ENCODE peak calls at places on chromosomes 13 and 19, in six cellular contexts. K is endothelial cell of umbilical vein, U is A549, S is stomach, N is lower leg skin, W is breast epithelium. D is an unnamed sample.

GRCh38 chr19:53853707-53854106 is 14.0 kb upstream of the MYADM start:
- DNase-seq in N (no peak), W (no peak), U (no peak), K (no peak), S (no peak), D (no peak)

GRCh38 chr13:52921194-52921593 is 72.8 kb upstream of the PCDH8 start:
- DNase-seq in K (no peak), N (no peak), U (no peak), S (no peak), W (no peak), D (no peak)

GRCh38 chr13:20945952-20946383 is 43.4 kb upstream of the XPO4 start:
- DNase-seq in S (no peak), N (peak), U (no peak), W (no peak), K (peak), D (no peak)

GRCh38 chr19:43437712-43438111 is 23.0 kb downstream of the TEX101 start:
- DNase-seq in W (no peak), S (no peak), U (no peak), N (no peak), K (no peak), D (no peak)

GRCh38 chr19:13150187-13150918 is at the start of the genes IER2 and STX10:
- DNase-seq in K (peak), S (peak), W (peak), U (peak), N (peak), D (peak)

GRCh38 chr19:13057147-13057572 is 45.5 kb downstream of the LYL1 start:
- DNase-seq in K (peak), W (no peak), S (peak), U (no peak), N (no peak), D (no peak)

GRCh38 chr13:48398450-48399095 is 14.3 kb downstream of the LPAR6 start:
- DNase-seq in W (no peak), K (peak), S (no peak), U (no peak), N (no peak), D (no peak)

GRCh38 chr13:32947886-32948285 is 68.3 kb upstream of the KL start:
- DNase-seq in K (no peak), W (no peak), N (no peak), S (no peak), U (no peak), D (peak)

GRCh38 chr13:51811920-51812328 is 8.0 kb upstream of the DHRS12 start:
- DNase-seq in W (no peak), S (no peak), N (no peak), U (no peak), K (peak), D (no peak)

GRCh38 chr19:34499155-34499834 is 17.7 kb downstream of the WTIP start:
- DNase-seq in N (no peak), W (no peak), U (no peak), K (no peak), S (no peak), D (no peak)

GRCh38 chr19:39341122-39341719 is 1.0 kb upstream of the SAMD4B start:
- DNase-seq in K (no peak), W (peak), N (peak), U (no peak), S (peak), D (peak)

GRCh38 chr13:96243371-96243770 is 153.5 kb downstream of the HS6ST3 start:
- DNase-seq in K (no peak), W (no peak), S (no peak), U (no peak), N (no peak), D (no peak)

GRCh38 chr19:52219611-52220010 is 29.8 kb downstream of the PPP2R1A start:
- DNase-seq in N (no peak), W (no peak), S (peak), U (no peak), K (no peak), D (no peak)

GRCh38 chr13:97440598-97440997 is 6.6 kb downstream of the RAP2A start:
- DNase-seq in N (no peak), K (no peak), S (no peak), U (no peak), W (no peak), D (no peak)

GRCh38 chr19:49363265-49364082 is at the start of gene DKKL1:
- DNase-seq in K (peak), U (peak), W (peak), S (peak), N (peak), D (no peak)

GRCh38 chr13:32951580-32951979 is 64.6 kb upstream of the KL start:
- DNase-seq in U (no peak), K (no peak), W (no peak), N (no peak), S (no peak), D (peak)

GRCh38 chr13:73945871-73946270 is 188.3 kb downstream of the KLF12 start:
- DNase-seq in W (peak), K (peak), U (no peak), S (no peak), N (no peak), D (no peak)

GRCh38 chr13:30759748-30760147 is 24.4 kb downstream of the ALOX5AP start:
- DNase-seq in S (no peak), N (no peak), K (no peak), W (no peak), U (no peak), D (no peak)

GRCh38 chr13:97574926-97575325 is 141.0 kb downstream of the RAP2A start:
- DNase-seq in S (no peak), N (no peak), K (peak), W (no peak), U (no peak), D (no peak)

GRCh38 chr13:83184819-83185218 is 697.5 kb downstream of the SLITRK1 start:
- DNase-seq in N (no peak), W (no peak), K (no peak), U (no peak), S (no peak), D (no peak)

GRCh38 chr13:70310720-70311119 is 202.5 kb upstream of the KLHL1 start:
- DNase-seq in S (peak), K (peak), W (no peak), N (no peak), U (no peak), D (no peak)

GRCh38 chr19:52651956-52652355 is 13.8 kb upstream of the ZNF83 start:
- DNase-seq in N (no peak), U (no peak), W (no peak), K (no peak), S (no peak), D (no peak)

GRCh38 chr19:48051345-48052033 is 7.6 kb upstream of the CABP5 start:
- DNase-seq in U (no peak), W (no peak), K (no peak), N (no peak), S (no peak), D (no peak)

GRCh38 chr13:98328511-98328910 is 151.4 kb upstream of the RNF113B start:
- DNase-seq in S (no peak), W (no peak), U (no peak), K (no peak), N (no peak), D (no peak)

GRCh38 chr13:50224534-50224933 is 209.3 kb downstream of the KCNRG start:
- DNase-seq in K (no peak), W (no peak), S (no peak), U (no peak), N (no peak), D (no peak)

GRCh38 chr19:32061304-32061703 is 284.1 kb upstream of the ZNF507 start:
- DNase-seq in S (no peak), U (no peak), K (no peak), W (peak), N (no peak), D (no peak)

GRCh38 chr13:98810746-98811145 is 58.3 kb upstream of the SLC15A1 start:
- DNase-seq in K (no peak), U (no peak), S (no peak), W (no peak), N (no peak), D (no peak)

GRCh38 chr13:91381371-91381770 is 17.1 kb upstream of the GPC5 start:
- DNase-seq in U (no peak), K (peak), N (no peak), S (no peak), W (no peak), D (no peak)

GRCh38 chr19:54451331-54451871 is 2.4 kb downstream of the LENG8 start:
- DNase-seq in U (no peak), W (no peak), K (no peak), S (no peak), N (no peak), D (no peak)

GRCh38 chr19:4183967-4184717 is 1.7 kb downstream of the ANKRD24 start:
- DNase-seq in U (no peak), N (no peak), S (no peak), W (no peak), K (no peak), D (no peak)

GRCh38 chr19:1253514-1254080 is 5.2 kb downstream of the MIDN start:
- DNase-seq in N (peak), U (no peak), K (no peak), W (no peak), S (no peak), D (no peak)
- TF ChIP-seq POLR2A in N (no peak), U (no peak), K (no peak), W (no peak), S (no peak), D (no peak)

GRCh38 chr19:8986296-8986695 is 23.9 kb downstream of the MUC16 start:
- DNase-seq in U (no peak), S (no peak), K (no peak), W (no peak), N (no peak), D (no peak)

DNA sequence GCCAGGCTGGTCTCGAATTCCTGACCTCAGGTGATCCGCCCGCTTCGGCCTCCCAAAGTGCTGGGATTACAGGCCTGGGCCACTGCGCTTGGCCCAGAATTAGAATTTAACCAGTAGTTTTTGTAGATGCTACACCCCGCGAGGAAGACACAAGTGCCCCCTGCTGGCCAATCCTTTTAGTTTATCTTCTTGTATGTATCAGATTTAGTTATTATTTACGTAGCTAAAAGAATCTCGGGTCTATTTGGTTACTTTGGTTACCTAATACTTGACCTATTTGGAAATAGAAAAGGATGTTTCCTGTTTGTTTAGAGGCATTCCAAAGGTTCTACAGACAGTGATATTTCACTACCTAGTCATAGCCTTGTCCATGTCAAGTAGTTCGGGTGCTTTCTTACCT is 22.0 kb downstream of the MUC16 start:
- DNase-seq in K (no peak), W (no peak), S (no peak), N (no peak), U (peak), D (no peak)
- TF ChIP-seq POLR2A in K (no peak), W (no peak), S (no peak), N (no peak), U (no peak), D (no peak)

DNA sequence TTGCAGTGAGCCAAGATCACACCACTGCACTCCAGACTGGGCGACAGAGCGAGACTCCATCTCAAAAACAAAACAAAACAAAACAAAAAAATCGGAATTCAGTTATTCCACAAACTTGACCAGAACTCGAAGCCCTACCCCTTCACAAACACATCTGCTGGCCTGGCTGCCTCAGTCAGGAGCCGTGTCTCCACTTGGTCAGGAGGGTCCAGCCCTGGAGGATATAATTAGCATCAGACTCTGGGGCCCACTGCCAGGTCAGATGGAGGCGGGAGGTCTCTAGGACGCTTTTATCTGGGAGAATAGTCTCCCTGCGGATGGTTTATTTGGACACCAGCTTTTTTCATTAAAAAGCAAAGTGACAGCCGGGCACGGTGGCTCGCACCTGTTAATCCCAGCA is 8.0 kb downstream of the ELL start:
- DNase-seq in S (no peak), N (peak), K (no peak), W (peak), U (no peak), D (no peak)
- TF ChIP-seq POLR2A in S (no peak), N (no peak), K (no peak), W (no peak), U (no peak), D (no peak)

GRCh38 chr13:27620377-27621115 is at the start of gene LNX2:
- DNase-seq in U (peak), K (peak), S (peak), W (peak), N (peak), D (peak)
- TF ChIP-seq POLR2A in U (no peak), K (peak), S (no peak), W (peak), N (peak), D (peak)

DNA sequence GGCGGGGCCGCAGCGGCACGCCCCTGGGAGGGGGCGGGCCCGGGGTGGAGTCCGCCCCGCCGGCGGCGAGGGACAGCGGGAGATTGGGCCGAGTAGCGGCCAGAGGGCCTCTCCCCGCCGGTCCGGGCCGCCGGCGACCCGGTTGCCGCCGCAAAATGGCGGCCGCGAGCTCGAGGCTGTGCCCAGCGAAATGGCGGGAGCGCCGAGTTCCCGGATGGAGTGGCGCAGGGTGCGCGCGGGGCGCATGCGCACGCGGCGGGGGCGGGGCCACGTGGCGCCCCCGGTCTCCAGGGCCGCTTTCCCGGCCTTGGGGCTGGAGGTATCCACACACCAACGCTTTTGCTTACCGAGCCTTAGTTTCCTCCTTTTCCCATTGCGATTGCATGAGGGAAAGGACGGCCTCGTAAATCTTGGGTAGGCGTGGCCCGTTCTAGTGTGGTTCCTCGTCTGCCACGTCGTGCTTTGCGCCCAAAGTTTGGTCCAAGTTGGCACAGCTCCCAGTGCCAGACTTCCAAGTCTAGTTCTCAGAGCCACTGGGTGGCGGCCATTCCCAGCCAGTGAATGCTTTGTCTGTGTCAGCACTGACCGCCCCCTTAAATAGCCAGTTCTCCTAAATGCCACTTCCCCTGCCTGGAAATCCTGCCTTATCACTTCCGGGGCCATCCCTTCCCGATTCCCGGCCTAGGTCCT is 491 bp downstream of the CIRBP start:
- DNase-seq in W (peak), S (peak), N (peak), U (peak), K (peak), D (no peak)
- TF ChIP-seq POLR2A in W (peak), S (no peak), N (no peak), U (no peak), K (peak), D (no peak)

DNA sequence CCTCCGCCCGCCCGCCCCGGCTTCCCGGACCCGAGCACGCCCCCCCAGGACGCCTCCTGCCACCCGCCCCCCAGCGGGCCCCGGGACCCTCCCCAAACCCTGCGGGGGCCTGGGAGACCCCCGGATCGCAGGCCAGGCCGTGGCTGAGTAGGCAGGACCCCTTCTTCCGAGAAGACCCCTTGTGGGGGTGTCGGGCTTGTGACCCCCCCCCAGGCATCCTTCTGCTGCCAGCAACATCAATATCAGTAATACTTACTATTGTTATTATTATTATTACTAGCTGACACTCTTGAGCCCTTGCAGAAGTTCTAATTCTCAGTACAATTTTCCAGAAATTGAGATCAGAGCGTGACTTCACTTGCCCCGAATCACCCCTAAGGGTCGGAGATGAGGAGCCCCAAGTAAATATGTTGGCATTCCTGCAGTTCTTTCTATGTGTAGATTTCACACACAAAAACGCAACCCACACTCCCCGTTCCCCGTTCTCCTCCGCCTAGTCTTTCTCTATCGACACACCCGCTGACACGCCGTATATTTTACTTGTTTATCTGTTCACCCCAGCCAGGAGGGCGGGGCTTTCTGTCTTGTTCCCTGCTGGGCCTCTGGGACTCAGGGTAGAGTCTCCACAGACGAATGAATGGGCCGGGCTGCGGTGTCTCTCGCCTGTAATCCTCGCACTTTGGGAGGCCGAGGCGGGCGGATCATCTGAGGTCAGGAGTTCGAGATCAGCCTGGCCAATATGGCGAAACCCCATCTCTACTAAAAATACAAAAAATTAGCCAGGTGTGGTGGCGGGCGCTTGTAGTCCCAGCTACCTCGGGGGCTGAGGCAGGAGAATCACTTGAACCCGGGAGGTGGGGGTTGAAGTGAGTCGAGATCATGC is 14.7 kb downstream of the TLE5 start:
- DNase-seq in K (peak), S (peak), W (peak), N (peak), U (peak), D (no peak)
- TF ChIP-seq POLR2A in K (no peak), S (no peak), W (no peak), N (no peak), U (no peak), D (peak)

DNA sequence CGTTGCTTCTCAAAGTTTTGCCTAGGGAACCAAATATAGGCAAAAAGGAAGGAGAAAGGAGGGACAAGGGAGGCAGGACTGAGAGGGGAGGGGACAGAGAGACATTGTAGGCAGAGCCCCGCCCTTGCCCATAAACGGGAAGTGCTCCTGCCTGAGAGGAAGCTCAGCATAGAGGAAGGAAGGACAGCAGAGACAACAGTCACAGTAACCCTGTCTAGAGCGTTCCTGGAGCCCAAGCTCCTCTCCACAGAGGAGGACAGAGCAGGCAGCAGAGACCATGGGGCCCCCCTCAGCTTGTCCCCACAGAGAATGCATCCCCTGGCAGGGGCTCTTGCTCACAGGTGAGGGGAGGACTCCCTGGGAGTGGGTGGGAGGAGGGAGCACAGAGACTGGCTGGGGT is at the start of gene CEACAM21:
- DNase-seq in K (no peak), U (no peak), S (peak), W (no peak), N (peak), D (no peak)
- TF ChIP-seq POLR2A in K (no peak), U (no peak), S (no peak), W (no peak), N (no peak), D (no peak)

DNA sequence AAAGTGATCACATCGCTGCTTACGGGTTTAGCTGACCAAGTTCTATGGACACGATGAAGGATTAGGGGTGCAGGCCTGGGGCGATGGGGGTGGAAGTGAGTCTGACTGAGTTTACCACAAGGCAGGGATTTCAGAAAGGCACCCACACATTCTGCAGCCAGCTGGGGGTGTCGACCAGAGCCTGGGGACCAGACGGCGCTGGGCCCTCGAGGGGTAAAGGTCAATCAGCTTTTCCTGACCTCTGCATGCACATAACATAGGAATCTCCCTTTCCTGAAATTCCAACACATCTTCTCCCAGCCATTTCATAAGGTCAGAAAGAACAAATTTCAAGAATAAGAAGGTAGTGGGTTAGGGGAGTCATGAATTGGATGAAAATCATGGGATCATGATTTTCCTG is 92.0 kb downstream of the ZNF536 start:
- DNase-seq in U (no peak), N (no peak), S (no peak), K (no peak), W (no peak), D (peak)
- TF ChIP-seq POLR2A in U (no peak), N (no peak), S (no peak), K (no peak), W (no peak), D (no peak)